ENCODE peak calls at places on chromosomes 12 and 14, in four cellular contexts. G is HepG2, T is K562, S is GM12878. C is an unnamed sample.

GRCh38 chr14:56300495-56300894 is 182.3 kb downstream of the PELI2 start:
- DNase-seq in G (no peak), T (no peak), S (no peak), C (no peak)

GRCh38 chr14:53534841-53535240 is 381.7 kb upstream of the DDHD1 start:
- DNase-seq in G (no peak), T (no peak), S (no peak), C (no peak)

GRCh38 chr12:46386877-46387629 is 14.5 kb upstream of the SLC38A2 start:
- DNase-seq in G (no peak), T (peak; percentile 69), S (no peak), C (no peak)

GRCh38 chr12:109763201-109763841 is 49.7 kb downstream of the FAM222A start:
- DNase-seq in G (no peak), T (peak; percentile 10), S (no peak), C (no peak)

GRCh38 chr12:124764451-124764850 is 99.2 kb downstream of the SCARB1 start:
- DNase-seq in G (no peak), T (peak; percentile 68), S (no peak), C (no peak)

GRCh38 chr12:11743333-11743732 is 93.9 kb downstream of the ETV6 start:
- DNase-seq in G (no peak), T (no peak), S (no peak), C (no peak)

GRCh38 chr12:124328116-124328515 is 33.2 kb downstream of the RFLNA start:
- DNase-seq in G (no peak), T (no peak), S (no peak), C (no peak)

GRCh38 chr12:124837958-124838803 is 25.5 kb downstream of the SCARB1 start:
- DNase-seq in G (peak; percentile 98), T (no peak), S (no peak), C (peak; percentile 62)

GRCh38 chr12:65930114-65930828 is 106.0 kb downstream of the HMGA2 start:
- DNase-seq in G (peak; percentile 96), T (no peak), S (no peak), C (no peak)

GRCh38 chr12:46661161-46661845 is 164.5 kb downstream of the SLC38A4 start:
- DNase-seq in G (peak; percentile 77), T (peak; percentile 67), S (peak; percentile 48), C (peak; percentile 45)

GRCh38 chr14:79842270-79842669 is 369.0 kb downstream of the DIO2 start:
- DNase-seq in G (no peak), T (no peak), S (no peak), C (no peak)

GRCh38 chr12:6965026-6965661 is 5.3 kb downstream of the PHB2 start:
- DNase-seq in G (peak; percentile 72), T (peak; percentile 91), S (no peak), C (peak; percentile 81)

GRCh38 chr12:65673732-65674131 is 150.6 kb upstream of the HMGA2 start:
- DNase-seq in G (no peak), T (no peak), S (no peak), C (no peak)

GRCh38 chr14:59829941-59830734 is 40.4 kb downstream of the RTN1 start:
- DNase-seq in G (no peak), T (no peak), S (no peak), C (no peak)

GRCh38 chr12:108773798-108774788 is 42.8 kb upstream of the CORO1C start:
- DNase-seq in G (peak; percentile 96), T (no peak), S (no peak), C (no peak)

GRCh38 chr12:27547592-27547991 is 23.6 kb downstream of the PPFIBP1 start:
- DNase-seq in G (no peak), T (no peak), S (no peak), C (no peak)

GRCh38 chr12:105601158-105601557 is 270.7 kb downstream of the C12orf75 start:
- DNase-seq in G (no peak), T (no peak), S (no peak), C (no peak)

GRCh38 chr12:109822416-109822815 is 10.8 kb downstream of the TRPV4 start:
- DNase-seq in G (no peak), T (no peak), S (no peak), C (no peak)

GRCh38 chr12:123083661-123084571 is 67.0 kb downstream of the PITPNM2 start:
- DNase-seq in G (no peak), T (no peak), S (no peak), C (no peak)

GRCh38 chr14:58969951-58970751 is 218.3 kb upstream of the DAAM1 start:
- DNase-seq in G (no peak), T (peak; percentile 1), S (peak; percentile 43), C (no peak)

GRCh38 chr14:69263771-69264170 is 3.8 kb downstream of the GALNT16 start:
- DNase-seq in G (no peak), T (no peak), S (no peak), C (no peak)

GRCh38 chr12:114762490-114763110 is 78.6 kb upstream of the TBX3 start:
- DNase-seq in G (no peak), T (no peak), S (no peak), C (no peak)

GRCh38 chr14:75283884-75284563 is 5.4 kb downstream of the FOS start:
- DNase-seq in G (peak; percentile 44), T (peak; percentile 78), S (no peak), C (no peak)

GRCh38 chr14:93040443-93040842 is 75.3 kb downstream of the ITPK1 start:
- DNase-seq in G (no peak), T (no peak), S (no peak), C (no peak)

GRCh38 chr12:10381912-10382628 is 7.8 kb downstream of the KLRK1 start:
- DNase-seq in G (no peak), T (no peak), S (no peak), C (no peak)

GRCh38 chr14:62189698-62190097 is 427.5 kb downstream of the SNAPC1 start:
- DNase-seq in G (no peak), T (no peak), S (no peak), C (no peak)

GRCh38 chr14:73764406-73764805 is 50.2 kb upstream of the PNMA1 start:
- DNase-seq in G (no peak), T (no peak), S (no peak), C (no peak)

GRCh38 chr14:24329736-24330135 is 5.1 kb downstream of the ADCY4 start:
- DNase-seq in G (no peak), T (no peak), S (no peak), C (no peak)

GRCh38 chr12:19025582-19025981 is 104.0 kb upstream of the PLEKHA5 start:
- DNase-seq in G (no peak), T (no peak), S (no peak), C (no peak)

GRCh38 chr12:16350682-16351081 is 3.2 kb downstream of the MGST1 start:
- DNase-seq in G (peak; percentile 28), T (no peak), S (no peak), C (no peak)

GRCh38 chr12:2161478-2161877 is 108.7 kb downstream of the CACNA1C start:
- DNase-seq in G (no peak), T (no peak), S (no peak), C (no peak)

GRCh38 chr14:105020815-105021655 is at the start of gene CDCA4:
- DNase-seq in G (peak; percentile 88), T (peak; percentile 95), S (peak; percentile 66), C (peak; percentile 99)

GRCh38 chr14:105018414-105018813 is 2.5 kb downstream of the CDCA4 start:
- DNase-seq in G (no peak), T (no peak), S (no peak), C (no peak)

GRCh38 chr14:105022276-105022670 is 1.4 kb upstream of the CDCA4 start:
- DNase-seq in G (no peak), T (no peak), S (no peak), C (no peak)

GRCh38 chr14:105021656-105022275 is 883 bp upstream of the CDCA4 start:
- DNase-seq in G (peak; percentile 47), T (peak; percentile 73), S (no peak), C (no peak)

GRCh38 chr14:105019861-105020814 is 745 bp downstream of the CDCA4 start:
- DNase-seq in G (no peak), T (peak; percentile 48), S (no peak), C (peak; percentile 35)
- TF ChIP-seq TARDBP in G (no peak), T (no peak), S (no peak), C (no peak)

DNA sequence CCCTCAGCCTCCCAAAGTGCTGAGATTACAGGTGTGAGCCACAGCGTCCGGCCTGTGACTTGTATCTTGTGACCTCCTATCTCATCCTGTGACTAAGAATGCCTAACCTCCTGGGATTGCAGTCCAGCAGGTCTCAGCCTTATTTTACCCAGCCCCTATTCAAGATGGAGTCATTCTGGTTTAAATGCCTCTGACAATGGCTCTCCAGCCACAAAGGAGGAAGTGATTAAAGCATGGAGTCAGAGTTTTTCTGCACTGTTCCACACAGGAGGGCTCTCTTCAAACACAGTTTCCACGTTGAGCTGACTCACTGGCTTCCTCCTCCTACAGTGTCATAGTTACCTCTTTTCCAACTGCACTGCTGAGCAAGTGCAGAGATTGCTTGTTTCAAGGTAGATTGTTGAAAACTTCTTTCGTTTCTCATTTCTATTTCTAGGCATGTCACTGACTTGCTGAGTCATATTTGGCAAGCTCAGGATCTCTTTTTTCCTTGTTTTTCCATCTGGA is 383.8 kb downstream of the PCNX1 start:
- DNase-seq in G (peak; percentile 31), T (peak; percentile 3), S (peak; percentile 58), C (no peak)
- TF ChIP-seq TARDBP in G (no peak), T (no peak), S (no peak), C (no peak)

DNA sequence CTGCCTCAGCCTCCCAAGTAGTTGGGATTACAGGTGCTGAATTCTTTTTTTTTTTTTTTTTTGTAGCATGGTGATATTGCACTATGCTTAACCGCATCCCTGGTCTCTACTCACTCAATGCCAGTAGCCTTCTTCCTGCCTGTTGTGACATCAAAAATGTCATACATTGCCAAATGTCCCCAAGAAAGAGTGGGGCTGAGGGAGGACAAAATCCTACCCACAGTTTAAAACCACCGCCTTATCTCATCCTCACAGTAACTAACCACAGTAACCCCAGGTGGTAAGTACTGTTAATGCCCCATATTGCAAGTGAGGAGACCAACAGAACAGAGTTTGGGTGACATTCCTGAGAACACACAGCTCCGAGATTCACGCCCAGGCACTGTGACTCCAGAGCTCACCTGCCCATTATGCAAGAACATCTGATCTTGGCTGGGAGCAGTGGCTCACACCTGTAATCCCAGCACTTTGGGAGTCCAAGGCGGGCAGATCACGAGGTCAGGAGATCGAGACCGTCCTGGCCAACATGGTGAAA is 19.6 kb downstream of the MORN3 start:
- DNase-seq in G (no peak), T (peak; percentile 87), S (no peak), C (no peak)
- TF ChIP-seq TARDBP in G (no peak), T (no peak), S (no peak), C (no peak)

DNA sequence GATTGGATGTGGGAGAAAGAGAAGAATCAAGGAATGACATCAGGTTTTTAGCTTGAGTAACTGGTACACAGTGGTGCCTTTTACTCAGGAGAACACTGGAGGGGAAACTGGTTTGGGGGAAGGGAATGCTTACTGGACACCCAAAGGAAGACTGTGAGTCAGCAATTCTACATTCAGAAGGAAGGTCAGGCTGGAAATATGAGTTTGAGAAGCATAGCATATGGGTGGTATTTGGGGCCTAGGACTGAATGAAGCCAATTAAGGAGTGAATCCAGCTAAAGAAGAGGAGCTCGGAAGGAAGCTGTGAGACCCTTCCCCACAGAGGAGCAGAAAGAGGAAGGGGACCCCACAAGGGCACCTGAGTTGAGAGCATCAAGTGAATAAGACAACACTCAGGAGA is 35.4 kb downstream of the DMAC2L start:
- DNase-seq in G (no peak), T (peak; percentile 70), S (no peak), C (no peak)
- TF ChIP-seq TARDBP in G (no peak), T (no peak), S (no peak), C (no peak)